ENCODE peak calls at places on chromosomes 6 and 20, in ten cellular contexts. R is ELR; H is KBM-7; I is iPS-NIHi11; A is astrocyte of the hippocampus; N is amniotic stem cell; B is RKO; V is EL; F is SW480; O is CD8-positive, alpha-beta T cell. D is an unnamed sample.

GRCh38 chr6:111631930-111632460 is 26.3 kb upstream of the TRAF3IP2 start:
- DNase-seq in R (no peak), H (no peak), I (peak), A (no peak), N (no peak), B (no peak), V (no peak), F (no peak), O (no peak), D (peak)

GRCh38 chr6:38266921-38267354 is 372.8 kb downstream of the BTBD9 start:
- DNase-seq in R (no peak), H (no peak), I (no peak), A (no peak), N (no peak), B (no peak), V (no peak), F (no peak), O (no peak), D (no peak)

GRCh38 chr20:32810941-32811340 is 8.8 kb upstream of the MAPRE1 start:
- DNase-seq in R (no peak), H (no peak), I (no peak), A (no peak), N (no peak), B (no peak), V (no peak), F (no peak), O (no peak), D (no peak)

GRCh38 chr20:44959082-44959895 is 908 bp downstream of the TOMM34 start:
- DNase-seq in R (peak), H (peak), I (no peak), A (peak), N (peak), B (peak), V (peak), F (peak), O (peak), D (peak)

GRCh38 chr6:5446362-5447075 is 185.2 kb downstream of the FARS2 start:
- DNase-seq in R (peak), H (no peak), I (no peak), A (no peak), N (no peak), B (peak), V (no peak), F (no peak), O (no peak), D (no peak)

GRCh38 chr20:41969656-41970055 is 351.5 kb upstream of the CHD6 start:
- DNase-seq in R (no peak), H (no peak), I (peak), A (no peak), N (no peak), B (no peak), V (no peak), F (no peak), O (no peak), D (no peak)

GRCh38 chr6:7035837-7036249 is 71.9 kb upstream of the RREB1 start:
- DNase-seq in R (no peak), H (peak), I (no peak), A (peak), N (no peak), B (no peak), V (no peak), F (no peak), O (no peak), D (no peak)

GRCh38 chr6:137738931-137739504 is 128.0 kb upstream of the TNFAIP3 start:
- DNase-seq in R (no peak), H (no peak), I (no peak), A (no peak), N (no peak), B (no peak), V (no peak), F (no peak), O (no peak), D (no peak)

GRCh38 chr6:113246186-113246585 is 611.0 kb upstream of the MARCKS start:
- DNase-seq in R (no peak), H (no peak), I (no peak), A (no peak), N (peak), B (no peak), V (no peak), F (no peak), O (no peak), D (no peak)

GRCh38 chr6:159360306-159360705 is 191.1 kb downstream of the FNDC1 start:
- DNase-seq in R (no peak), H (no peak), I (no peak), A (no peak), N (no peak), B (no peak), V (no peak), F (peak), O (no peak), D (no peak)

GRCh38 chr6:41967312-41968287 is 26.0 kb upstream of the CCND3 start:
- DNase-seq in R (peak), H (no peak), I (no peak), A (peak), N (no peak), B (no peak), V (no peak), F (peak), O (no peak), D (no peak)

GRCh38 chr6:77740380-77740779 is 87.5 kb downstream of the MEI4 start:
- DNase-seq in R (peak), H (peak), I (no peak), A (peak), N (peak), B (peak), V (peak), F (peak), O (no peak), D (peak)

GRCh38 chr6:28474441-28475219 is 31.3 kb upstream of the ZSCAN23 start:
- DNase-seq in R (peak), H (peak), I (peak), A (peak), N (peak), B (peak), V (peak), F (peak), O (no peak), D (peak)

GRCh38 chr6:36678488-36679042 is at the start of gene CDKN1A:
- DNase-seq in R (peak), H (peak), I (peak), A (peak), N (peak), B (peak), V (peak), F (peak), O (peak), D (peak)

GRCh38 chr6:134510920-134511319 is 193.0 kb upstream of the SGK1 start:
- DNase-seq in R (no peak), H (peak), I (no peak), A (no peak), N (no peak), B (no peak), V (no peak), F (no peak), O (no peak), D (no peak)

GRCh38 chr6:2111162-2111677 is 134.2 kb downstream of the GMDS start:
- DNase-seq in R (peak), H (no peak), I (no peak), A (no peak), N (no peak), B (peak), V (peak), F (peak), O (no peak), D (no peak)

GRCh38 chr6:33794910-33795615 is 6.1 kb upstream of the LEMD2 start:
- DNase-seq in R (no peak), H (no peak), I (peak), A (peak), N (no peak), B (no peak), V (no peak), F (no peak), O (no peak), D (peak)

GRCh38 chr6:45472383-45472782 is 94.6 kb upstream of the SUPT3H start:
- DNase-seq in R (no peak), H (no peak), I (no peak), A (peak), N (no peak), B (no peak), V (no peak), F (no peak), O (no peak), D (no peak)

GRCh38 chr20:9200620-9201019 is 131.7 kb downstream of the PLCB4 start:
- DNase-seq in R (peak), H (no peak), I (no peak), A (peak), N (peak), B (peak), V (peak), F (no peak), O (no peak), D (peak)

GRCh38 chr20:46084805-46085792 is 4.7 kb downstream of the NCOA5 start:
- DNase-seq in R (peak), H (no peak), I (no peak), A (peak), N (no peak), B (no peak), V (peak), F (no peak), O (no peak), D (peak)

GRCh38 chr6:147633191-147633590 is 124.7 kb downstream of the SAMD5 start:
- DNase-seq in R (no peak), H (no peak), I (no peak), A (no peak), N (no peak), B (no peak), V (no peak), F (no peak), O (no peak), D (no peak)

GRCh38 chr6:149317656-149318571 is at the start of gene TAB2:
- DNase-seq in R (peak), H (peak), I (peak), A (no peak), N (no peak), B (peak), V (peak), F (peak), O (peak), D (peak)

D was measured in hepatocyte.